ENCODE peak calls at places on chromosome 10, in four cellular contexts. N, H, J and I are unnamed samples.

GRCh38 chr10:22437620-22438588 is 92.6 kb downstream of the SPAG6 start:
- DNase-seq in N (no peak), H (no peak), J (peak), I (peak)

GRCh38 chr10:114115661-114116060 is 58.3 kb downstream of the CCDC186 start:
- DNase-seq in N (no peak), H (no peak), J (no peak), I (no peak)

GRCh38 chr10:878333-878753 is 53.2 kb downstream of the LARP4B start:
- DNase-seq in N (peak), H (no peak), J (no peak), I (no peak)

GRCh38 chr10:104406715-104407517 is 53.3 kb downstream of the CFAP58 start:
- DNase-seq in N (no peak), H (no peak), J (no peak), I (peak)

GRCh38 chr10:43380610-43381222 is 9.3 kb downstream of the FXYD4 start:
- DNase-seq in N (no peak), H (no peak), J (no peak), I (no peak)

GRCh38 chr10:65273063-65273462 is 1652.8 kb upstream of the LRRTM3 start:
- DNase-seq in N (no peak), H (no peak), J (no peak), I (no peak)

GRCh38 chr10:132345345-132345744 is 13.4 kb downstream of the LRRC27 start:
- DNase-seq in N (no peak), H (no peak), J (no peak), I (no peak)

GRCh38 chr10:15515207-15515606 is 144.1 kb upstream of the FAM171A1 start:
- DNase-seq in N (no peak), H (no peak), J (peak), I (no peak)

GRCh38 chr10:45274364-45274763 is 41.0 kb downstream of the OR13A1 start:
- DNase-seq in N (no peak), H (no peak), J (no peak), I (no peak)

GRCh38 chr10:80504897-80505465 is 32.7 kb upstream of the SH2D4B start:
- DNase-seq in N (no peak), H (no peak), J (no peak), I (no peak)

GRCh38 chr10:33819206-33819605 is 484.7 kb upstream of the NRP1 start:
- DNase-seq in N (no peak), H (no peak), J (no peak), I (no peak)

GRCh38 chr10:80540136-80540535 is 2.4 kb downstream of the SH2D4B start:
- DNase-seq in N (no peak), H (no peak), J (no peak), I (no peak)

GRCh38 chr10:100982916-100983830 is 4.1 kb downstream of the MRPL43 start:
- DNase-seq in N (peak), H (no peak), J (peak), I (no peak)

GRCh38 chr10:6843477-6843876 is 263.4 kb upstream of the PRKCQ start:
- DNase-seq in N (no peak), H (no peak), J (no peak), I (no peak)

GRCh38 chr10:52779541-52780390 is 7.2 kb upstream of the MBL2 start:
- DNase-seq in N (peak), H (no peak), J (peak), I (peak)

GRCh38 chr10:125137601-125138438 is 22.5 kb downstream of the CTBP2 start:
- DNase-seq in N (peak), H (no peak), J (no peak), I (no peak)

GRCh38 chr10:88931548-88931947 is 21.0 kb downstream of the ACTA2 start:
- DNase-seq in N (no peak), H (no peak), J (no peak), I (no peak)

GRCh38 chr10:119509909-119510451 is 32.5 kb downstream of the RGS10 start:
- DNase-seq in N (peak), H (no peak), J (no peak), I (no peak)

GRCh38 chr10:97764519-97764931 is 7.3 kb downstream of the SFRP5 start:
- DNase-seq in N (no peak), H (no peak), J (no peak), I (no peak)

GRCh38 chr10:126270116-126270515 is 118.2 kb downstream of the ADAM12 start:
- DNase-seq in N (no peak), H (no peak), J (no peak), I (peak)

GRCh38 chr10:1063232-1063862 is 7.2 kb downstream of the WDR37 start:
- DNase-seq in N (no peak), H (no peak), J (no peak), I (no peak)

GRCh38 chr10:5942471-5942870 is 34.9 kb downstream of the IL15RA start:
- DNase-seq in N (peak), H (no peak), J (peak), I (no peak)

GRCh38 chr10:96556003-96556402 is 30.8 kb downstream of the TM9SF3 start:
- DNase-seq in N (no peak), H (no peak), J (no peak), I (no peak)

GRCh38 chr10:102452672-102453340 is 1.5 kb upstream of the C10orf95 start:
- DNase-seq in N (peak), H (no peak), J (no peak), I (peak)

GRCh38 chr10:96468845-96469244 is 44.9 kb downstream of the TLL2 start:
- DNase-seq in N (no peak), H (no peak), J (no peak), I (no peak)

GRCh38 chr10:87605656-87606308 is 53.9 kb upstream of the PAPSS2 start:
- DNase-seq in N (peak), H (no peak), J (no peak), I (no peak)

GRCh38 chr10:24952146-24952700 is at the start of gene PRTFDC1:
- DNase-seq in N (peak), H (no peak), J (peak), I (no peak)

GRCh38 chr10:99788598-99789259 is 6.3 kb downstream of the ABCC2 start:
- DNase-seq in N (peak), H (no peak), J (peak), I (no peak)

GRCh38 chr10:4829954-4830353 is 3.9 kb downstream of the AKR1E2 start:
- DNase-seq in N (no peak), H (no peak), J (no peak), I (no peak)

GRCh38 chr10:5485290-5485689 is 14.1 kb downstream of the CALML5 start:
- DNase-seq in N (no peak), H (no peak), J (no peak), I (no peak)

GRCh38 chr10:90775351-90776028 is 82.3 kb downstream of the HTR7 start:
- DNase-seq in N (no peak), H (no peak), J (no peak), I (no peak)

GRCh38 chr10:47183726-47184084 is 116.3 kb upstream of the GDF10 start:
- DNase-seq in N (peak), H (no peak), J (no peak), I (no peak)

GRCh38 chr10:5500910-5501309 is 1.5 kb upstream of the CALML5 start:
- DNase-seq in N (peak), H (no peak), J (no peak), I (no peak)

DNA sequence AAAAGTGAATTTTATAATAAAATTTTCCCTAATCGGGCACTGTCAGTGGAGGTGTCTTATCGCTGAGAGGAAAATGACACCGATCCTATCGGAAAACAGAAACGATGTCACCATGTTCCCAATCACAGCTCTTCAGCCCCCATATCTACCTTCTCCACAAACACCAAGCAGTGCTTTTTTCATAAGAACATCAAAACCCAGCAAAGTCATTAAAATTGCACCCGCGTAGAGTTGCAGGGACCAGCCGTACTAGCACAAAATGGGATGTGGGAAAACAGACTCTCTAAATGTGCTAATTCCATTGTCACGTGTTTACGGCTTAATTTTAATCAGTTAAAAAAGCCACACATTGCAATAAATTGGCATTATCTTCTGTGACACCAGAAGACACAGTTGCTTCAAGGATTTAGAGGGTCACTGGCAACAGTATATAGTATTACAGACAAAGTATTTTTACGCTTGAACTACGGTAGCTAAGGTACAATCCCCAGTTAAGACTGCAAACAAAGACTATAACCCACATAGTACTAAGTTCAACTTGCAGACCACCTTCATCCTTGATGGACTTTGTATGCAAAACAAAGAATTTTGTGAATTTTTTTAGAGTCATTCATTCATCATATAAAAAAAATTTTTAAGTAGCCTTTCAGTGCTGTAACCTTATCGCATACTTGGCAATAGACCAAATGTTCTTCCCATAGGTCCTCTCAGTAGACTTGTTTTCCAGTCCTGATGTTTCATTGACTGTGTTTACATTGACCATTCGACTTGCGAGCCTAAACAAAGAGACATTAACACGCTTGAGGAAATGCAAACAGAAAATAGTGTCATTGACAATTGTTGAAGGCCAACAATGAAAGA is 116.0 kb downstream of the VTI1A start:
- DNase-seq in N (no peak), H (no peak), J (no peak), I (no peak)
- TF ChIP-seq POLR2A in N (no peak), H (no peak), J (no peak), I (no peak)

GRCh38 chr10:3811331-3811870 is 26.4 kb upstream of the KLF6 start:
- DNase-seq in N (peak), H (no peak), J (no peak), I (no peak)
- TF ChIP-seq POLR2A in N (no peak), H (no peak), J (no peak), I (no peak)

DNA sequence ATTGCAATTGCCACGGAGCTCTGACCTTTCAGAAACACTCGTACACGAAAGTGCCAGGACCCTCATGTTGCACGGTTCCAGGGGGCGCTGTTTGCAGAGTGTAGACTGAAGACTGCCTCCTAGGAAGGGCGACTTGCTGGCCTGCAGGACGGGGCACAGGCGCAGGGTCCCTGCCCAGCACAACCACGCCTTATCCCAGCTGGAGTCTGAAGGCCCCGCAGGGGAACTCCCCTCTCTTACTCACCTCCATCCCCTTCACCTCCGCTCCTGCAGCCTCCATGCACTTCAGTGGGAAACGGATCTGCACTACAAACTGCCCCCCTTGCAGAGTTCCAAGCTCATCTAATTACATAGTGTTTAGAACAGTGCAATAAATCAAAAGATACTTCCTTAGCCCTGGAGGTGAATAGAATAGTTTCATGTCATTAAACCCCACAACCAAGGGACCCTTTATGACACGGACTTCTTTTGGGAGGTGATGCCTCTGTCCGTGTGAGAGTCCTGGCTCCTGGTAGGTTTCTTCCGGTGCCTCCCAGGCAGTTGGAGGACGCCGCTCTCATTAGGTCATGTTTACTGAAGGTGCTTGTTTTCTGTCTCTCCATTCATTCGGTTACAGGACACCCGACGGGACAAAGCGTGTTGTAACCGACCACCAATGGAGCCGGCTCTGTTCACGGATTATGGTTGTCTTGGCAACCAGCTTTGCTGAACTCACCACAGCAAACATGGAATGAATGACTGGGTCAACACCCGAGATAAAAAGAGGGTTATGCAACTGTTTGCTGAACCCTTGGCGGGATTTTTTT is 262.2 kb downstream of the BAMBI start:
- DNase-seq in N (peak), H (no peak), J (peak), I (no peak)
- TF ChIP-seq POLR2A in N (no peak), H (no peak), J (no peak), I (no peak)

GRCh38 chr10:62048473-62048872 is 147.0 kb downstream of the ARID5B start:
- DNase-seq in N (no peak), H (no peak), J (no peak), I (no peak)

GRCh38 chr10:62050627-62050924 is 149.1 kb downstream of the ARID5B start:
- DNase-seq in N (no peak), H (no peak), J (no peak), I (no peak)

GRCh38 chr10:62049815-62050626 is 148.5 kb downstream of the ARID5B start:
- DNase-seq in N (no peak), H (no peak), J (no peak), I (no peak)

GRCh38 chr10:62047960-62048383 is 146.5 kb downstream of the ARID5B start:
- DNase-seq in N (no peak), H (no peak), J (peak), I (no peak)

GRCh38 chr10:62048919-62049636 is 147.6 kb downstream of the ARID5B start:
- DNase-seq in N (peak), H (peak), J (peak), I (peak)
- TF ChIP-seq POLR2A in N (no peak), H (peak), J (peak), I (peak)

GRCh38 chr10:78042058-78042751 is 8.5 kb downstream of the RPS24 start:
- DNase-seq in N (peak), H (no peak), J (no peak), I (no peak)

GRCh38 chr10:78044179-78044578 is 10.5 kb downstream of the RPS24 start:
- DNase-seq in N (no peak), H (no peak), J (no peak), I (no peak)

GRCh38 chr10:78044699-78045098 is 11.0 kb downstream of the RPS24 start:
- DNase-seq in N (no peak), H (no peak), J (no peak), I (no peak)

GRCh38 chr10:78041170-78042057 is 7.8 kb downstream of the RPS24 start:
- DNase-seq in N (no peak), H (no peak), J (no peak), I (no peak)

DNA sequence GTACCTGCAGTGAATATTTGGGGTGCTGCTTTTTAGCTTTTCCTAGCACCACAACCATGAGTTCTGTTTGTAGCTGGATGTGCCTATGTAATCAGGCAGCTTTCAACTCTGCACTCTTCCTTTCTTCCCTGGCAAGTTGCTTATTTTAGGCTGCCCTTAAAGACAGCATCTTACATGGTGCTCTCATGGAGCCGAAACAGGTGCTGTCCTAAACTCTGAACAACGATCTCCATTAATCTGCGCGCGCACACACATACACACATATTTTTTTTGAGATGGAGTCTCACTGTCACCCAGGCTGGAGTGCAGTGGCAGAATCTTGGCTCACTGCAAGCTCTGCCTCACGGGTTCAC is 9.1 kb downstream of the RPS24 start:
- DNase-seq in N (no peak), H (no peak), J (no peak), I (no peak)
- TF ChIP-seq POLR2A in N (no peak), H (no peak), J (no peak), I (no peak)

GRCh38 chr10:110410329-110411046 is 87.2 kb upstream of the DUSP5 start:
- DNase-seq in N (peak), H (no peak), J (peak), I (peak)
- TF ChIP-seq POLR2A in N (no peak), H (no peak), J (no peak), I (no peak)